ENCODE peak calls at places on chromosomes 3 and 15, in eight cellular contexts. N is stimulated activated CD4-positive, alpha-beta T cell treated with anti-CD3 and anti-CD28 coated beads, Interleukin-12 subunit alpha, Interleukin-12 subunit beta, amount 100 ng/mL, for 48 hours; G is Daoy; O is colonic mucosa; D is pancreas; M is NCI-H1105; Q is cardiac septum; U is myocyte. Z is an unnamed sample.

GRCh38 chr15:48109856-48110531 is 10.8 kb upstream of the SLC24A5 start:
- DNase-seq in N (no peak), U (no peak), D (no peak), G (no peak), O (no peak), M (no peak), Q (no peak), Z (no peak)

GRCh38 chr3:150300376-150300775 is 107.7 kb upstream of the TSC22D2 start:
- DNase-seq in Q (no peak), D (no peak), O (no peak), N (no peak), U (no peak), M (no peak), G (peak; percentile 51), Z (no peak)

GRCh38 chr15:92817339-92817886 is 82.7 kb upstream of the CHD2 start:
- DNase-seq in M (no peak), N (no peak), D (no peak), Q (no peak), U (no peak), G (no peak), O (no peak), Z (no peak)

GRCh38 chr15:56343879-56344278 is 21.3 kb upstream of the TEX9 start:
- DNase-seq in Q (no peak), G (no peak), U (no peak), O (no peak), N (no peak), M (no peak), D (no peak), Z (no peak)

GRCh38 chr15:73926191-73927002 is at the start of gene LOXL1:
- DNase-seq in N (no peak), Q (peak; percentile 91), M (peak; percentile 10), U (peak; percentile 96), G (peak; percentile 90), O (peak; percentile 56), D (peak; percentile 71), Z (peak; percentile 82)

GRCh38 chr3:44363591-44363990 is 25.0 kb downstream of the TCAIM start:
- DNase-seq in D (peak; percentile 24), U (no peak), Q (no peak), O (no peak), M (no peak), G (no peak), N (no peak), Z (no peak)

GRCh38 chr3:171320721-171321120 is 139.5 kb downstream of the TNIK start:
- DNase-seq in O (no peak), G (no peak), Q (no peak), D (no peak), M (no peak), U (peak; percentile 72), N (no peak), Z (peak; percentile 9)

GRCh38 chr15:85581495-85581894 is 201.1 kb downstream of the AKAP13 start:
- DNase-seq in Q (no peak), U (peak; percentile 57), D (peak; percentile 62), O (peak; percentile 55), N (no peak), G (no peak), M (no peak), Z (no peak)

GRCh38 chr3:49553690-49554634 is at the start of gene BSN:
- DNase-seq in O (peak; percentile 82), D (peak; percentile 90), M (peak; percentile 75), Q (peak; percentile 94), U (peak; percentile 92), N (peak; percentile 85), G (peak; percentile 94), Z (peak; percentile 71)

GRCh38 chr15:64807751-64808222 is 17.7 kb downstream of the PIF1 start:
- DNase-seq in D (no peak), M (no peak), N (no peak), O (no peak), G (no peak), Q (no peak), U (no peak), Z (no peak)

GRCh38 chr15:38254065-38254883 is 1.6 kb downstream of the SPRED1 start:
- DNase-seq in M (peak; percentile 19), Q (no peak), G (peak; percentile 63), O (peak; percentile 83), D (peak; percentile 54), U (peak; percentile 61), N (no peak), Z (peak; percentile 76)

GRCh38 chr3:3127432-3128010 is 781 bp downstream of the TRNT1 start:
- DNase-seq in M (no peak), D (no peak), G (peak; percentile 9), O (peak; percentile 22), Q (no peak), N (peak; percentile 18), U (peak; percentile 47), Z (no peak)

GRCh38 chr3:33915796-33916589 is 117.6 kb downstream of the PDCD6IP start:
- DNase-seq in M (no peak), G (peak; percentile 5), O (no peak), N (no peak), D (no peak), U (peak; percentile 91), Q (no peak), Z (peak; percentile 7)

GRCh38 chr3:197212290-197212689 is 86.1 kb downstream of the DLG1 start:
- DNase-seq in Q (no peak), O (no peak), G (no peak), D (no peak), M (no peak), N (no peak), U (no peak), Z (no peak)

GRCh38 chr15:43769584-43770228 is 7.1 kb downstream of the ELL3 start:
- DNase-seq in Q (no peak), N (peak; percentile 44), M (no peak), U (peak; percentile 58), G (peak; percentile 52), O (peak; percentile 63), D (no peak), Z (peak; percentile 52)

GRCh38 chr3:5758699-5759098 is 571.2 kb downstream of the EDEM1 start:
- DNase-seq in D (no peak), Q (no peak), N (no peak), O (no peak), U (no peak), M (no peak), G (no peak), Z (no peak)

GRCh38 chr3:150828997-150829396 is 66.0 kb upstream of the SIAH2 start:
- DNase-seq in M (no peak), D (no peak), Q (no peak), G (no peak), O (no peak), U (no peak), N (no peak), Z (no peak)